ENCODE peak calls at places on chromosomes 12 and 14, in six cellular contexts. R is HL-60; I is GM20000; M is hypothalamus; E is CD4-positive, alpha-beta memory T cell; G is A172. H is an unnamed sample.

GRCh38 chr14:37401093-37401492 is 194.0 kb downstream of the FOXA1 start:
- DNase-seq in R (no peak), I (no peak), M (no peak), E (no peak), G (no peak), H (no peak)

GRCh38 chr14:32576088-32576795 is 247.1 kb downstream of the AKAP6 start:
- DNase-seq in R (peak), I (peak), M (peak), E (peak), G (peak), H (peak)

GRCh38 chr12:100414756-100415155 is 57.9 kb downstream of the SLC17A8 start:
- DNase-seq in R (no peak), I (no peak), M (no peak), E (no peak), G (no peak), H (no peak)

GRCh38 chr14:42872775-42873174 is 1266.1 kb downstream of the LRFN5 start:
- DNase-seq in R (no peak), I (no peak), M (no peak), E (no peak), G (no peak), H (no peak)

GRCh38 chr12:12474471-12474928 is 88.2 kb downstream of the DUSP16 start:
- DNase-seq in R (no peak), I (peak), M (no peak), E (no peak), G (no peak), H (no peak)

GRCh38 chr12:21264232-21264631 is 70.5 kb downstream of the SLCO1A2 start:
- DNase-seq in R (no peak), I (no peak), M (no peak), E (no peak), G (no peak), H (no peak)

GRCh38 chr12:42603246-42603645 is 13.7 kb upstream of the PRICKLE1 start:
- DNase-seq in R (no peak), I (no peak), M (no peak), E (no peak), G (no peak), H (no peak)

GRCh38 chr14:34593740-34594375 is 36.1 kb downstream of the SNX6 start:
- DNase-seq in R (no peak), I (no peak), M (no peak), E (no peak), G (no peak), H (no peak)

GRCh38 chr12:10331642-10332239 is 24.1 kb downstream of the KLRD1 start:
- DNase-seq in R (peak), I (peak), M (no peak), E (peak), G (peak), H (peak)

GRCh38 chr12:79344855-79345840 is 345.6 kb downstream of the PAWR start:
- DNase-seq in R (peak), I (peak), M (no peak), E (no peak), G (peak), H (peak)

GRCh38 chr14:20327005-20327869 is 5.8 kb downstream of the CCNB1IP1 start:
- DNase-seq in R (no peak), I (peak), M (no peak), E (peak), G (peak), H (peak)

GRCh38 chr12:105092336-105092735 is 8.1 kb upstream of the ALDH1L2 start:
- DNase-seq in R (no peak), I (no peak), M (no peak), E (no peak), G (no peak), H (no peak)

GRCh38 chr14:94863366-94863765 is 93.5 kb upstream of the GSC start:
- DNase-seq in R (no peak), I (no peak), M (no peak), E (no peak), G (no peak), H (no peak)

GRCh38 chr12:19129486-19130223 is at the start of gene PLEKHA5:
- DNase-seq in R (no peak), I (peak), M (peak), E (peak), G (peak), H (no peak)

GRCh38 chr12:52539024-52539820 is 13.7 kb downstream of the KRT71 start:
- DNase-seq in R (no peak), I (no peak), M (no peak), E (no peak), G (peak), H (no peak)

GRCh38 chr14:38238881-38239280 is 17.0 kb downstream of the CLEC14A start:
- DNase-seq in R (no peak), I (no peak), M (no peak), E (no peak), G (peak), H (no peak)

GRCh38 chr14:61516957-61517356 is 178.4 kb upstream of the HIF1A start:
- DNase-seq in R (no peak), I (no peak), M (no peak), E (no peak), G (no peak), H (no peak)

GRCh38 chr12:124463341-124463861 is 104.0 kb downstream of the NCOR2 start:
- DNase-seq in R (no peak), I (no peak), M (no peak), E (no peak), G (no peak), H (no peak)

GRCh38 chr14:78048120-78048519 is 122.1 kb upstream of the NRXN3 start:
- DNase-seq in R (no peak), I (no peak), M (no peak), E (peak), G (no peak), H (no peak)

GRCh38 chr14:64956697-64957412 is 14.3 kb upstream of the GPX2 start:
- DNase-seq in R (no peak), I (no peak), M (no peak), E (no peak), G (no peak), H (no peak)

GRCh38 chr12:12561305-12562015 is 1.2 kb downstream of the DUSP16 start:
- DNase-seq in R (peak), I (peak), M (peak), E (no peak), G (peak), H (peak)

GRCh38 chr12:16610743-16611142 is 4.8 kb upstream of the LMO3 start:
- DNase-seq in R (no peak), I (no peak), M (no peak), E (no peak), G (no peak), H (no peak)

GRCh38 chr14:106228541-106229158 is 702.3 kb downstream of the TMEM121 start:
- DNase-seq in R (no peak), I (no peak), M (no peak), E (peak), G (no peak), H (no peak)

GRCh38 chr12:98909749-98910148 is 264.7 kb downstream of the APAF1 start:
- DNase-seq in R (no peak), I (no peak), M (no peak), E (no peak), G (no peak), H (no peak)

GRCh38 chr14:61812347-61813100 is 50.3 kb downstream of the SNAPC1 start:
- DNase-seq in R (no peak), I (peak), M (no peak), E (no peak), G (no peak), H (no peak)

GRCh38 chr14:75751291-75751690 is 90.2 kb downstream of the TTLL5 start:
- DNase-seq in R (no peak), I (no peak), M (no peak), E (no peak), G (no peak), H (no peak)

GRCh38 chr14:67971627-67972625 is 152.3 kb downstream of the RAD51B start:
- DNase-seq in R (no peak), I (no peak), M (no peak), E (no peak), G (no peak), H (no peak)

H was measured in Karpas-422.